ENCODE peak calls at places on chromosomes 3 and 15, in four cellular contexts. P, A, B and Q are unnamed samples.

GRCh38 chr3:37174532-37175126 is at the start of gene LRRFIP2:
- DNase-seq in P (no peak), A (no peak), B (no peak), Q (peak)

GRCh38 chr3:123419850-123420292 is 29.0 kb downstream of the ADCY5 start:
- DNase-seq in P (no peak), A (peak), B (no peak), Q (no peak)

GRCh38 chr3:140553591-140553990 is 124.3 kb upstream of the TRIM42 start:
- DNase-seq in P (no peak), A (no peak), B (no peak), Q (no peak)

GRCh38 chr15:80953001-80953952 is 36.3 kb downstream of the MESD start:
- DNase-seq in P (no peak), A (no peak), B (no peak), Q (no peak)

GRCh38 chr3:8503871-8504610 is 2.4 kb downstream of the LMCD1 start:
- DNase-seq in P (no peak), A (no peak), B (no peak), Q (no peak)

GRCh38 chr3:135757421-135757820 is 208.1 kb upstream of the PPP2R3A start:
- DNase-seq in P (no peak), A (no peak), B (no peak), Q (no peak)

GRCh38 chr3:159266779-159267178 is 464.9 kb downstream of the MFSD1 start:
- DNase-seq in P (no peak), A (no peak), B (peak), Q (peak)

GRCh38 chr15:30984542-30984941 is 6.9 kb downstream of the MTMR10 start:
- DNase-seq in P (no peak), A (peak), B (peak), Q (no peak)

GRCh38 chr15:72847033-72847432 is 63.5 kb upstream of the ADPGK start:
- DNase-seq in P (no peak), A (no peak), B (no peak), Q (no peak)

GRCh38 chr15:96330064-96330449 is 443 bp upstream of the NR2F2 start:
- DNase-seq in P (no peak), A (peak), B (peak), Q (peak)

GRCh38 chr15:91150492-91151160 is 50.6 kb downstream of the SV2B start:
- DNase-seq in P (no peak), A (no peak), B (peak), Q (no peak)

GRCh38 chr3:168952551-168952950 is 711.0 kb downstream of the MECOM start:
- DNase-seq in P (peak), A (no peak), B (no peak), Q (no peak)

GRCh38 chr3:11367116-11367781 is 95.1 kb downstream of the ATG7 start:
- DNase-seq in P (peak), A (peak), B (no peak), Q (no peak)

GRCh38 chr15:60396964-60397771 is 618 bp downstream of the ANXA2 start:
- DNase-seq in P (peak), A (no peak), B (peak), Q (peak)

GRCh38 chr3:9808345-9809037 is 1.6 kb upstream of the TTLL3 start:
- DNase-seq in P (no peak), A (no peak), B (peak), Q (peak)

GRCh38 chr3:130242850-130243569 is 102.5 kb upstream of the COL6A5 start:
- DNase-seq in P (no peak), A (no peak), B (no peak), Q (no peak)

GRCh38 chr3:156509209-156510174 is 45.4 kb downstream of the SSR3 start:
- DNase-seq in P (peak), A (no peak), B (peak), Q (peak)

GRCh38 chr3:141243295-141243707 is 11.7 kb downstream of the PXYLP1 start:
- DNase-seq in P (no peak), A (peak), B (no peak), Q (no peak)

GRCh38 chr15:68186671-68187397 is 18.3 kb downstream of the CALML4 start:
- DNase-seq in P (no peak), A (no peak), B (peak), Q (no peak)

GRCh38 chr3:126259411-126260391 is 79.3 kb upstream of the ALDH1L1 start:
- DNase-seq in P (peak), A (peak), B (no peak), Q (no peak)

GRCh38 chr3:109656225-109656624 is 318.9 kb upstream of the DPPA4 start:
- DNase-seq in P (no peak), A (no peak), B (no peak), Q (no peak)

GRCh38 chr15:76325704-76326103 is 10.9 kb upstream of the ISL2 start:
- DNase-seq in P (no peak), A (no peak), B (no peak), Q (no peak)

GRCh38 chr3:78838362-78838761 is 929.4 kb downstream of the ROBO1 start:
- DNase-seq in P (no peak), A (no peak), B (no peak), Q (no peak)

GRCh38 chr3:177053107-177053506 is 144.2 kb downstream of the TBL1XR1 start:
- DNase-seq in P (no peak), A (no peak), B (no peak), Q (no peak)

GRCh38 chr15:48472756-48473155 is 141.5 kb downstream of the DUT start:
- DNase-seq in P (no peak), A (no peak), B (no peak), Q (peak)

GRCh38 chr3:61719278-61719977 is 158.1 kb downstream of the PTPRG start:
- DNase-seq in P (no peak), A (peak), B (no peak), Q (no peak)

GRCh38 chr3:45462522-45463262 is 74.3 kb downstream of the LARS2 start:
- DNase-seq in P (no peak), A (peak), B (no peak), Q (no peak)

GRCh38 chr3:39166932-39167532 is 13.6 kb upstream of the CSRNP1 start:
- DNase-seq in P (peak), A (no peak), B (no peak), Q (peak)

GRCh38 chr3:194715022-194715800 is 29.5 kb downstream of the FAM43A start:
- DNase-seq in P (no peak), A (no peak), B (no peak), Q (peak)

GRCh38 chr3:153595186-153595815 is 433.3 kb downstream of the RAP2B start:
- DNase-seq in P (peak), A (no peak), B (peak), Q (no peak)

GRCh38 chr3:167958141-167958540 is 137.6 kb downstream of the GOLIM4 start:
- DNase-seq in P (no peak), A (no peak), B (no peak), Q (no peak)